ENCODE peak calls at places on chromosomes 4 and X, in six cellular contexts. A, Z, R, B, F and O are unnamed samples.
A peak's percentile ranks its signal among the peaks of the same experiment; 100 is the strongest.

GRCh38 chrX:112687189-112687691 is 7.5 kb upstream of the LHFPL1 start:
- DNase-seq in A (no peak), Z (no peak), R (no peak), B (no peak), F (no peak), O (no peak)

GRCh38 chrX:49208399-49208798 is 8.4 kb upstream of the SYP start:
- DNase-seq in A (no peak), Z (no peak), R (no peak), B (no peak), F (no peak), O (no peak)

GRCh38 chr4:36844448-36844847 is 400.1 kb upstream of the NWD2 start:
- DNase-seq in A (no peak), Z (no peak), R (no peak), B (no peak), F (no peak), O (no peak)

GRCh38 chr4:102663073-102663472 is 97.7 kb downstream of the MANBA start:
- DNase-seq in A (no peak), Z (no peak), R (no peak), B (no peak), F (no peak), O (no peak)

GRCh38 chrX:20515841-20516461 is 249.2 kb upstream of the RPS6KA3 start:
- DNase-seq in A (no peak), Z (no peak), R (no peak), B (no peak), F (no peak), O (peak; percentile 25)

GRCh38 chr4:47839259-47839658 is 1.4 kb upstream of the CORIN start:
- DNase-seq in A (peak; percentile 47), Z (peak; percentile 38), R (no peak), B (no peak), F (no peak), O (peak; percentile 72)

GRCh38 chr4:3111461-3111860 is 37.0 kb downstream of the HTT start:
- DNase-seq in A (no peak), Z (no peak), R (no peak), B (no peak), F (no peak), O (no peak)

GRCh38 chrX:23435108-23435507 is 100.5 kb downstream of the PTCHD1 start:
- DNase-seq in A (no peak), Z (no peak), R (no peak), B (no peak), F (no peak), O (no peak)

GRCh38 chr4:65071532-65071931 is 598.8 kb downstream of the EPHA5 start:
- DNase-seq in A (no peak), Z (no peak), R (no peak), B (no peak), F (no peak), O (no peak)

GRCh38 chr4:152805071-152805650 is 25.4 kb downstream of the ARFIP1 start:
- DNase-seq in A (no peak), Z (no peak), R (no peak), B (no peak), F (no peak), O (no peak)

GRCh38 chr4:6308890-6309643 is 39.4 kb downstream of the WFS1 start:
- DNase-seq in A (no peak), Z (no peak), R (peak; percentile 52), B (no peak), F (peak; percentile 13), O (peak; percentile 6)

GRCh38 chr4:122010610-122011009 is 58.8 kb upstream of the TRPC3 start:
- DNase-seq in A (no peak), Z (no peak), R (no peak), B (no peak), F (no peak), O (no peak)

GRCh38 chr4:73917081-73917501 is 47.9 kb downstream of the CXCL1 start:
- DNase-seq in A (no peak), Z (no peak), R (no peak), B (no peak), F (no peak), O (no peak)

GRCh38 chrX:154727418-154728323 is 23.2 kb downstream of the GAB3 start:
- DNase-seq in A (no peak), Z (no peak), R (no peak), B (no peak), F (no peak), O (no peak)

GRCh38 chrX:12946838-12947544 is 27.9 kb upstream of the TMSB4X start:
- DNase-seq in A (peak; percentile 45), Z (peak; percentile 81), R (peak; percentile 76), B (peak; percentile 59), F (peak; percentile 52), O (peak; percentile 83)

GRCh38 chr4:80213117-80213815 is 16.0 kb downstream of the PRDM8 start:
- DNase-seq in A (no peak), Z (no peak), R (no peak), B (no peak), F (no peak), O (no peak)

GRCh38 chr4:54473077-54473545 is 184.6 kb upstream of the KIT start:
- DNase-seq in A (no peak), Z (no peak), R (no peak), B (no peak), F (no peak), O (no peak)

GRCh38 chr4:6762244-6762615 is 20.3 kb upstream of the KIAA0232 start:
- DNase-seq in A (no peak), Z (no peak), R (no peak), B (no peak), F (no peak), O (no peak)

GRCh38 chr4:169270156-169270809 is 473 bp downstream of the SH3RF1 start:
- DNase-seq in A (peak; percentile 34), Z (no peak), R (no peak), B (peak; percentile 39), F (no peak), O (peak; percentile 42)

GRCh38 chrX:15956684-15957083 is 102.1 kb upstream of the AP1S2 start:
- DNase-seq in A (no peak), Z (no peak), R (no peak), B (no peak), F (no peak), O (no peak)

GRCh38 chr4:75671802-75672421 is 1.3 kb downstream of the G3BP2 start:
- DNase-seq in A (no peak), Z (no peak), R (no peak), B (no peak), F (no peak), O (no peak)

GRCh38 chrX:134716620-134717012 is 58.3 kb upstream of the PLAC1 start:
- DNase-seq in A (no peak), Z (no peak), R (no peak), B (no peak), F (no peak), O (no peak)

GRCh38 chrX:68304602-68305001 is 128.7 kb downstream of the OPHN1 start:
- DNase-seq in A (no peak), Z (no peak), R (no peak), B (no peak), F (no peak), O (no peak)

GRCh38 chrX:114717921-114718320 is 134.0 kb downstream of the HTR2C start:
- DNase-seq in A (no peak), Z (peak; percentile 0), R (no peak), B (no peak), F (no peak), O (no peak)

GRCh38 chrX:132004728-132005127 is 18.4 kb upstream of the STK26 start:
- DNase-seq in A (no peak), Z (no peak), R (no peak), B (no peak), F (no peak), O (no peak)

GRCh38 chr4:107008115-107008514 is 28.0 kb downstream of the DKK2 start:
- DNase-seq in A (no peak), Z (no peak), R (no peak), B (no peak), F (no peak), O (no peak)

GRCh38 chr4:128979934-128980333 is 113.4 kb downstream of the SCLT1 start:
- DNase-seq in A (peak; percentile 47), Z (no peak), R (no peak), B (no peak), F (no peak), O (no peak)

GRCh38 chr4:184951668-184952160 is 66.6 kb upstream of the HELT start:
- DNase-seq in A (no peak), Z (no peak), R (no peak), B (no peak), F (no peak), O (no peak)

GRCh38 chrX:114344756-114345155 is 239.1 kb upstream of the HTR2C start:
- DNase-seq in A (no peak), Z (peak; percentile 27), R (no peak), B (no peak), F (no peak), O (no peak)

GRCh38 chr4:146458594-146458993 is 63.1 kb downstream of the SLC10A7 start:
- DNase-seq in A (no peak), Z (peak; percentile 21), R (no peak), B (no peak), F (no peak), O (no peak)

GRCh38 chr4:37661643-37662221 is 24.4 kb downstream of the RELL1 start:
- DNase-seq in A (no peak), Z (no peak), R (no peak), B (no peak), F (no peak), O (no peak)

GRCh38 chrX:30150196-30150895 is 65.0 kb upstream of the MAGEB2 start:
- DNase-seq in A (no peak), Z (no peak), R (no peak), B (no peak), F (no peak), O (no peak)

GRCh38 chrX:118520206-118520857 is 24.7 kb downstream of the DOCK11 start:
- DNase-seq in A (no peak), Z (no peak), R (no peak), B (no peak), F (no peak), O (no peak)

GRCh38 chr4:113502476-113502875 is 259.1 kb downstream of the CAMK2D start:
- DNase-seq in A (no peak), Z (no peak), R (no peak), B (no peak), F (no peak), O (no peak)

GRCh38 chr4:90071289-90072235 is 55.6 kb upstream of the CCSER1 start:
- DNase-seq in A (no peak), Z (no peak), R (no peak), B (no peak), F (no peak), O (no peak)

GRCh38 chrX:123673813-123674212 is 59.0 kb downstream of the THOC2 start:
- DNase-seq in A (no peak), Z (no peak), R (no peak), B (no peak), F (no peak), O (no peak)

GRCh38 chr4:7672601-7673000 is 237.9 kb upstream of the PSAPL1 start:
- DNase-seq in A (no peak), Z (no peak), R (no peak), B (no peak), F (no peak), O (no peak)

GRCh38 chrX:7514871-7515599 is 327.9 kb upstream of the VCX start:
- DNase-seq in A (no peak), Z (no peak), R (no peak), B (no peak), F (no peak), O (no peak)